ENCODE peak calls at places on chromosomes 2 and 18, in seven cellular contexts. V, D, O, R, I, E and U are unnamed samples.

GRCh38 chr2:231299267-231299666 is 96.2 kb upstream of the B3GNT7 start:
- DNase-seq in I (no peak), D (no peak), R (no peak), E (no peak), O (no peak), V (no peak), U (no peak)

GRCh38 chr2:85797959-85798358 is 44.2 kb downstream of the ATOH8 start:
- DNase-seq in E (peak; percentile 56), O (peak; percentile 47), R (no peak), D (peak; percentile 46), V (no peak), I (no peak), U (no peak)

GRCh38 chr2:233799716-233800115 is 21.6 kb downstream of the MROH2A start:
- DNase-seq in D (no peak), I (no peak), R (no peak), E (no peak), V (no peak), O (no peak), U (no peak)

GRCh38 chr2:238016526-238016925 is 44.3 kb upstream of the SCLY start:
- DNase-seq in I (no peak), V (no peak), D (no peak), R (no peak), O (no peak), E (no peak), U (no peak)

GRCh38 chr2:15061268-15061667 is 428.8 kb downstream of the LRATD1 start:
- DNase-seq in E (no peak), I (no peak), V (no peak), D (no peak), O (no peak), R (no peak), U (no peak)

GRCh38 chr2:99818842-99819241 is 323.5 kb downstream of the AFF3 start:
- DNase-seq in D (no peak), E (no peak), V (no peak), I (peak; percentile 37), R (no peak), O (no peak), U (no peak)

GRCh38 chr2:2656046-2656715 is 325.1 kb upstream of the MYT1L start:
- DNase-seq in V (no peak), I (no peak), R (no peak), D (no peak), O (peak; percentile 39), E (no peak), U (peak; percentile 68)

GRCh38 chr2:143730155-143730949 is 601.1 kb downstream of the ARHGAP15 start:
- DNase-seq in O (no peak), D (no peak), V (no peak), I (no peak), E (no peak), R (no peak), U (no peak)

GRCh38 chr18:79530821-79531220 is 135.1 kb downstream of the NFATC1 start:
- DNase-seq in V (no peak), O (no peak), I (no peak), E (no peak), R (no peak), D (no peak), U (peak; percentile 9)

GRCh38 chr2:225893151-225893550 is 493.6 kb downstream of the NYAP2 start:
- DNase-seq in D (no peak), R (no peak), V (no peak), O (no peak), E (no peak), I (no peak), U (no peak)

GRCh38 chr2:72965770-72966430 is 48.6 kb downstream of the EMX1 start:
- DNase-seq in E (no peak), R (no peak), V (no peak), D (no peak), I (no peak), O (no peak), U (no peak)

GRCh38 chr2:191824403-191824802 is 22.5 kb downstream of the CAVIN2 start:
- DNase-seq in V (no peak), E (no peak), O (no peak), I (no peak), D (no peak), R (no peak), U (no peak)

GRCh38 chr2:234187646-234188174 is 137.2 kb downstream of the SPP2 start:
- DNase-seq in O (no peak), I (no peak), D (no peak), E (no peak), R (no peak), V (no peak), U (no peak)

GRCh38 chr2:51013060-51013746 is 18.7 kb downstream of the NRXN1 start:
- DNase-seq in R (no peak), V (no peak), D (no peak), E (peak; percentile 13), O (no peak), I (no peak), U (peak; percentile 30)

GRCh38 chr2:177733-178132 is 86.1 kb downstream of the SH3YL1 start:
- DNase-seq in D (no peak), V (no peak), O (no peak), I (no peak), R (no peak), E (no peak), U (no peak)

GRCh38 chr2:29765711-29766110 is 155.7 kb downstream of the ALK start:
- DNase-seq in E (no peak), O (no peak), D (no peak), V (no peak), I (no peak), R (no peak), U (no peak)

GRCh38 chr2:33220533-33220932 is 255.9 kb upstream of the RASGRP3 start:
- DNase-seq in V (no peak), O (no peak), I (no peak), D (no peak), E (no peak), R (no peak), U (no peak)

GRCh38 chr2:232332940-232333259 is 45.7 kb upstream of the ALPP start:
- DNase-seq in E (peak; percentile 1), D (no peak), R (no peak), V (no peak), I (no peak), O (no peak), U (peak; percentile 13)

GRCh38 chr2:65576861-65577601 is 144.6 kb upstream of the SPRED2 start:
- DNase-seq in O (no peak), R (no peak), I (peak; percentile 77), D (peak; percentile 92), E (no peak), V (no peak), U (no peak)